ENCODE peak calls at places on chromosomes 16 and 17, in ten cellular contexts. One of them, this sample, is unnamed.

GRCh38 chr16:52526429-52526828 is 20.5 kb downstream of the TOX3 start:
- DNase-seq in Panc1: no peak
- DNase-seq in sigmoid colon: no peak
- DNase-seq in upper lobe of left lung: no peak
- DNase-seq in endothelial cell of umbilical vein: no peak
- DNase-seq in HL-60: no peak
- DNase-seq in spleen: no peak
- DNase-seq in HCT116: no peak
- DNase-seq in stomach: no peak
- DNase-seq in GM23338: peak; percentile 41
- DNase-seq in this sample: no peak

GRCh38 chr17:40612510-40613244 is 34.9 kb downstream of the SMARCE1 start:
- DNase-seq in stomach: no peak
- DNase-seq in HL-60: no peak
- DNase-seq in Panc1: no peak
- DNase-seq in HCT116: no peak
- DNase-seq in sigmoid colon: no peak
- DNase-seq in GM23338: no peak
- DNase-seq in endothelial cell of umbilical vein: no peak
- DNase-seq in upper lobe of left lung: no peak
- DNase-seq in spleen: no peak
- DNase-seq in this sample: no peak

GRCh38 chr17:19017401-19017800 is 12.8 kb upstream of the FAM83G start:
- DNase-seq in sigmoid colon: no peak
- DNase-seq in spleen: peak; percentile 62
- DNase-seq in upper lobe of left lung: no peak
- DNase-seq in HL-60: no peak
- DNase-seq in Panc1: no peak
- DNase-seq in HCT116: no peak
- DNase-seq in endothelial cell of umbilical vein: no peak
- DNase-seq in stomach: no peak
- DNase-seq in GM23338: no peak
- DNase-seq in this sample: no peak

GRCh38 chr16:22663389-22664064 is 150.4 kb upstream of the HS3ST2 start:
- DNase-seq in HCT116: no peak
- DNase-seq in GM23338: no peak
- DNase-seq in endothelial cell of umbilical vein: no peak
- DNase-seq in HL-60: no peak
- DNase-seq in upper lobe of left lung: no peak
- DNase-seq in sigmoid colon: no peak
- DNase-seq in spleen: no peak
- DNase-seq in Panc1: no peak
- DNase-seq in stomach: no peak
- DNase-seq in this sample: no peak

GRCh38 chr16:1938316-1938715 is 4.7 kb downstream of the MSRB1 start:
- DNase-seq in HCT116: no peak
- DNase-seq in Panc1: no peak
- DNase-seq in upper lobe of left lung: no peak
- DNase-seq in endothelial cell of umbilical vein: no peak
- DNase-seq in HL-60: peak; percentile 85
- DNase-seq in sigmoid colon: no peak
- DNase-seq in spleen: no peak
- DNase-seq in GM23338: no peak
- DNase-seq in stomach: no peak
- DNase-seq in this sample: no peak

GRCh38 chr17:43456661-43457361 is 27.0 kb upstream of the DHX8 start:
- DNase-seq in Panc1: no peak
- DNase-seq in stomach: no peak
- DNase-seq in spleen: no peak
- DNase-seq in GM23338: no peak
- DNase-seq in endothelial cell of umbilical vein: peak; percentile 42
- DNase-seq in HCT116: no peak
- DNase-seq in upper lobe of left lung: no peak
- DNase-seq in HL-60: peak; percentile 15
- DNase-seq in sigmoid colon: peak; percentile 75
- DNase-seq in this sample: no peak

GRCh38 chr17:73458191-73458590 is 146.4 kb upstream of the CDC42EP4 start:
- DNase-seq in HL-60: no peak
- DNase-seq in GM23338: no peak
- DNase-seq in HCT116: no peak
- DNase-seq in stomach: no peak
- DNase-seq in sigmoid colon: no peak
- DNase-seq in spleen: no peak
- DNase-seq in Panc1: no peak
- DNase-seq in upper lobe of left lung: no peak
- DNase-seq in endothelial cell of umbilical vein: no peak
- DNase-seq in this sample: no peak

GRCh38 chr17:34386343-34386924 is 23.4 kb upstream of the CCL1 start:
- DNase-seq in sigmoid colon: no peak
- DNase-seq in GM23338: no peak
- DNase-seq in spleen: peak; percentile 20
- DNase-seq in upper lobe of left lung: no peak
- DNase-seq in Panc1: no peak
- DNase-seq in HCT116: no peak
- DNase-seq in endothelial cell of umbilical vein: no peak
- DNase-seq in stomach: no peak
- DNase-seq in HL-60: no peak
- DNase-seq in this sample: no peak

GRCh38 chr17:7885357-7886226 is 3.0 kb upstream of the CHD3 start:
- DNase-seq in HCT116: no peak
- DNase-seq in spleen: peak; percentile 88
- DNase-seq in endothelial cell of umbilical vein: peak; percentile 50
- DNase-seq in stomach: peak; percentile 39
- DNase-seq in GM23338: peak; percentile 72
- DNase-seq in HL-60: no peak
- DNase-seq in Panc1: no peak
- DNase-seq in sigmoid colon: peak; percentile 80
- DNase-seq in upper lobe of left lung: peak; percentile 92
- DNase-seq in this sample: peak; percentile 79

GRCh38 chr17:31680126-31680525 is 178.9 kb downstream of the COPRS start:
- DNase-seq in upper lobe of left lung: no peak
- DNase-seq in Panc1: no peak
- DNase-seq in endothelial cell of umbilical vein: no peak
- DNase-seq in spleen: no peak
- DNase-seq in stomach: no peak
- DNase-seq in GM23338: no peak
- DNase-seq in sigmoid colon: no peak
- DNase-seq in HL-60: peak; percentile 77
- DNase-seq in HCT116: no peak
- DNase-seq in this sample: no peak

GRCh38 chr17:64687376-64687775 is 25.3 kb upstream of the SMURF2 start:
- DNase-seq in upper lobe of left lung: no peak
- DNase-seq in endothelial cell of umbilical vein: no peak
- DNase-seq in sigmoid colon: no peak
- DNase-seq in GM23338: no peak
- DNase-seq in stomach: no peak
- DNase-seq in HCT116: no peak
- DNase-seq in HL-60: no peak
- DNase-seq in Panc1: no peak
- DNase-seq in spleen: no peak
- DNase-seq in this sample: no peak

DNA sequence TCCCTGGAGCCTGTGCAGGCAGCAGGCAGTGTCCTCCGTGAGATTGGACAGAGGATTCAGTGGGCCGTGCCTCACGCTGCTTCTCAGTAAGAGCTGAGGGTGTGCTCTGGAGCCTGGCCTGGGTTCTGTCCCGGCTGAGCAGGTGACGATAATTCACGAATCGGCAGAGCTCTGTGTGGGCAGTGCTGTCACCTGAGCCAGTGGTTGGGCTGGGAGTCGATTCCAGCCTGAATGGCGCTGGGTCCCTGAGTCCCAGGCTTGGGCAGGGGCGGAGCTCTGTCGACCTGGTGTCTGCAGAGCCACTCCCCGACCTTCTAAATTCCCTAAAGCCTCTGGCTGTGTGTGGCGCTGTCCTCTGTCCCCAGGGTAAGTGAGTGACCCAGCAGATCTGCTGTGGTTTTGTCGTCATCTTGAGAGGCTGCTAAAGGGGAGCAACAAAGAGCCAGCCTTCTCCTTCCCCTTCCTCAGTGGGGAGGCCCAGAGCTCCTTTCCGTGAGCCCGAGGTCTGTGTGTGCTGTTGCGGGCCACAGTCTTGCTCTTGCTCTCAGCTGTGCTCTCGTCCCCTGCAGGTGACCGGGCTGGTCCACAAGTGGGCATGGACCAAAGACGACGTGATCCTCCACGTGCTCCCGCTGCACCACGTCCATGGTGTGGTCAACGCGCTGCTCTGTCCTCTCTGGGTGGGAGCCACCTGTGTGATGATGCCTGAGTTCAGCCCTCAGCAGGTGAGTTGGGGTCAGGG is 8.6 kb downstream of the ACSF3 start:
- DNase-seq in upper lobe of left lung: peak; percentile 42
- DNase-seq in Panc1: no peak
- DNase-seq in endothelial cell of umbilical vein: no peak
- DNase-seq in spleen: no peak
- DNase-seq in HL-60: no peak
- DNase-seq in HCT116: no peak
- DNase-seq in sigmoid colon: no peak
- DNase-seq in GM23338: no peak
- DNase-seq in stomach: no peak
- DNase-seq in this sample: no peak
- TF ChIP-seq POLR2AphosphoS5 in upper lobe of left lung: no peak
- TF ChIP-seq POLR2AphosphoS5 in Panc1: no peak
- TF ChIP-seq POLR2AphosphoS5 in endothelial cell of umbilical vein: no peak
- TF ChIP-seq POLR2AphosphoS5 in spleen: no peak
- TF ChIP-seq POLR2AphosphoS5 in HL-60: no peak
- TF ChIP-seq POLR2AphosphoS5 in HCT116: no peak
- TF ChIP-seq POLR2AphosphoS5 in sigmoid colon: no peak
- TF ChIP-seq POLR2AphosphoS5 in GM23338: no peak
- TF ChIP-seq POLR2AphosphoS5 in stomach: no peak
- TF ChIP-seq POLR2AphosphoS5 in this sample: no peak

DNA sequence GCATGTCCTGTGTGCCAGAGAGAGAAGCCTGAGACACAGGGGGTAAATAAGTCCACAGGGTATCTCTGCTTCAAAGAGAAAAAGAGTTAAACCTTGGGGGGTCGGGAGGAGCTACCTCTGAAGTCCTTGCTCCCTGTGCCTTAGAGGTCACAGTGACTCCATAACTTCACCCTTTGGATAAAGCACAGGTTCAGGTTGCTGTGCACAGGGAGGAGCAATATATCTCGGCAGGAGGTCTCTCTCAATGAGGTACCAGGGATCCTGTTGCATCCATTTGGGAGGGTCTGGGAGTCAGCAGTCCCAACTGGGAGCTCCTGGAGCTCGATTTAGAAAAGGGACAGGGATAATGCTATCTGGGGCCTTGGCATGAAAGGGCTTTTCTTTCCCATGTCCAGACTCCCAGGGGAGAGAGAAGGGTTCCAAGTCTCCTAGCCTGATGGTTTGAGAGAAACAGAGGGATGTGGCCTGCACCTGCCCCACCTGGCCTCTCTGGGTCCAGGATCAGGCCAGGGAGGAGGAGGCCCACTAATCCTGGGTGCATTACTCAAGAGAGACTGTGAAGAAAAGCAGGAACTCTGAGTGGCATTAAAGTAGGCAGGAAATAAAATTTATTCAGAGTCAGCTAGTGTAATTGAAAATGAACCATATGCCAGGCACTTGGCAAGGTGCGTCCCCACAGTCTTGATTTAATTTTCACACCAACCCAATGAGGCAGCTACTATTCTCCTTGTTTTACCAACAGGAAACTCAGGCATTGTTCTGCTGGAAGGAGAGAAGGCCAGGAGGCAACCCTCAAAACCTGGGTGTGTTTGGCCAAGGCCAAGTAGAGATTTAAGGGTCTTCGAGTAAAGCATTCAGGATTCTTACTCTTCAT is 40.7 kb downstream of the CUEDC1 start:
- DNase-seq in HCT116: no peak
- DNase-seq in spleen: no peak
- DNase-seq in sigmoid colon: no peak
- DNase-seq in upper lobe of left lung: no peak
- DNase-seq in GM23338: no peak
- DNase-seq in Panc1: no peak
- DNase-seq in stomach: no peak
- DNase-seq in endothelial cell of umbilical vein: peak; percentile 16
- DNase-seq in HL-60: no peak
- DNase-seq in this sample: no peak
- H3K27ac ChIP-seq in HCT116: no peak overlapping the region
- H3K27ac ChIP-seq in spleen: no peak overlapping the region
- H3K27ac ChIP-seq in sigmoid colon: peak overlapping the region; percentile 97
- H3K27ac ChIP-seq in upper lobe of left lung: no peak overlapping the region
- H3K27ac ChIP-seq in GM23338: no peak overlapping the region
- H3K27ac ChIP-seq in Panc1: peak overlapping the region; percentile 60
- H3K27ac ChIP-seq in stomach: peak overlapping the region; percentile 99
- H3K27ac ChIP-seq in endothelial cell of umbilical vein: no peak overlapping the region
- H3K27ac ChIP-seq in HL-60: no peak overlapping the region
- H3K27ac ChIP-seq in this sample: peak overlapping the region; percentile 18

GRCh38 chr17:77602883-77603640 is 355.4 kb upstream of the TNRC6C start:
- DNase-seq in spleen: peak; percentile 47
- DNase-seq in upper lobe of left lung: peak; percentile 62
- DNase-seq in HCT116: no peak
- DNase-seq in endothelial cell of umbilical vein: no peak
- DNase-seq in Panc1: no peak
- DNase-seq in sigmoid colon: peak; percentile 61
- DNase-seq in HL-60: no peak
- DNase-seq in GM23338: no peak
- DNase-seq in stomach: peak; percentile 15
- DNase-seq in this sample: peak; percentile 78

GRCh38 chr17:77604301-77605031 is 354.0 kb upstream of the TNRC6C start:
- DNase-seq in endothelial cell of umbilical vein: no peak
- DNase-seq in sigmoid colon: peak; percentile 53
- DNase-seq in spleen: peak; percentile 21
- DNase-seq in HL-60: no peak
- DNase-seq in HCT116: no peak
- DNase-seq in Panc1: no peak
- DNase-seq in upper lobe of left lung: no peak
- DNase-seq in stomach: no peak
- DNase-seq in GM23338: no peak
- DNase-seq in this sample: peak; percentile 54

GRCh38 chr17:77601054-77601979 is 357.2 kb upstream of the TNRC6C start:
- DNase-seq in Panc1: no peak
- DNase-seq in HL-60: no peak
- DNase-seq in spleen: peak; percentile 41
- DNase-seq in stomach: peak; percentile 14
- DNase-seq in upper lobe of left lung: no peak
- DNase-seq in GM23338: no peak
- DNase-seq in sigmoid colon: peak; percentile 65
- DNase-seq in endothelial cell of umbilical vein: no peak
- DNase-seq in HCT116: no peak
- DNase-seq in this sample: peak; percentile 85

GRCh38 chr17:77600346-77600745 is 358.2 kb upstream of the TNRC6C start:
- DNase-seq in HCT116: no peak
- DNase-seq in HL-60: no peak
- DNase-seq in spleen: peak; percentile 21
- DNase-seq in Panc1: no peak
- DNase-seq in GM23338: no peak
- DNase-seq in endothelial cell of umbilical vein: no peak
- DNase-seq in sigmoid colon: no peak
- DNase-seq in stomach: peak; percentile 17
- DNase-seq in upper lobe of left lung: no peak
- DNase-seq in this sample: peak; percentile 57

GRCh38 chr17:77602062-77602746 is 356.3 kb upstream of the TNRC6C start:
- DNase-seq in HCT116: no peak
- DNase-seq in GM23338: no peak
- DNase-seq in Panc1: no peak
- DNase-seq in upper lobe of left lung: peak; percentile 64
- DNase-seq in stomach: peak; percentile 27
- DNase-seq in spleen: peak; percentile 40
- DNase-seq in endothelial cell of umbilical vein: no peak
- DNase-seq in sigmoid colon: peak; percentile 92
- DNase-seq in HL-60: no peak
- DNase-seq in this sample: peak; percentile 85
- H3K4me3 ChIP-seq in HCT116: no peak overlapping the region
- H3K4me3 ChIP-seq in GM23338: no peak overlapping the region
- H3K4me3 ChIP-seq in Panc1: no peak overlapping the region
- H3K4me3 ChIP-seq in upper lobe of left lung: no peak overlapping the region
- H3K4me3 ChIP-seq in stomach: no peak overlapping the region
- H3K4me3 ChIP-seq in spleen: no peak overlapping the region
- H3K4me3 ChIP-seq in endothelial cell of umbilical vein: no peak overlapping the region
- H3K4me3 ChIP-seq in sigmoid colon: no peak overlapping the region
- H3K4me3 ChIP-seq in HL-60: no peak overlapping the region
- H3K4me3 ChIP-seq in this sample: no peak overlapping the region

GRCh38 chr16:58243528-58244004 is 45.7 kb upstream of the CSNK2A2 start:
- DNase-seq in HCT116: no peak
- DNase-seq in GM23338: peak; percentile 38
- DNase-seq in HL-60: no peak
- DNase-seq in Panc1: no peak
- DNase-seq in spleen: no peak
- DNase-seq in sigmoid colon: no peak
- DNase-seq in endothelial cell of umbilical vein: no peak
- DNase-seq in upper lobe of left lung: no peak
- DNase-seq in stomach: no peak
- DNase-seq in this sample: no peak
- TF ChIP-seq POLR2AphosphoS5 in HCT116: no peak
- TF ChIP-seq POLR2AphosphoS5 in GM23338: no peak
- TF ChIP-seq POLR2AphosphoS5 in HL-60: no peak
- TF ChIP-seq POLR2AphosphoS5 in Panc1: no peak
- TF ChIP-seq POLR2AphosphoS5 in spleen: no peak
- TF ChIP-seq POLR2AphosphoS5 in sigmoid colon: no peak
- TF ChIP-seq POLR2AphosphoS5 in endothelial cell of umbilical vein: no peak
- TF ChIP-seq POLR2AphosphoS5 in upper lobe of left lung: no peak
- TF ChIP-seq POLR2AphosphoS5 in stomach: no peak
- TF ChIP-seq POLR2AphosphoS5 in this sample: no peak

This sample was measured in suprapubic skin.